ENCODE peak calls at places on chromosomes 13 and 19, in ten cellular contexts. U is astrocyte of the spinal cord, H is spleen, W is lower leg skin, I is A549, V is mucosa of descending colon, G is neural crest cell, A is HFFc6, T is tibial artery, N is omental fat pad. M is an unnamed sample.

GRCh38 chr13:26440111-26440510 is 117.4 kb upstream of the WASF3 start:
- DNase-seq in U (no peak), H (no peak), W (no peak), I (no peak), V (no peak), G (no peak), A (peak), T (no peak), N (no peak), M (no peak)

GRCh38 chr19:15935167-15935702 is 906 bp upstream of the CYP4F11 start:
- DNase-seq in U (no peak), H (no peak), W (no peak), I (peak), V (no peak), G (no peak), A (no peak), T (no peak), N (no peak), M (no peak)

GRCh38 chr19:33399081-33399744 is 25.7 kb downstream of the CEBPG start:
- DNase-seq in U (no peak), H (peak), W (peak), I (no peak), V (no peak), G (no peak), A (no peak), T (peak), N (no peak), M (no peak)

GRCh38 chr19:41706741-41707501 is 1.5 kb upstream of the CEACAM5 start:
- DNase-seq in U (no peak), H (peak), W (peak), I (peak), V (peak), G (no peak), A (peak), T (no peak), N (no peak), M (no peak)

GRCh38 chr13:48496796-48497195 is 36.1 kb downstream of the RCBTB2 start:
- DNase-seq in U (no peak), H (no peak), W (no peak), I (no peak), V (no peak), G (no peak), A (no peak), T (no peak), N (no peak), M (no peak)

GRCh38 chr19:31499281-31499680 is 150.0 kb upstream of the TSHZ3 start:
- DNase-seq in U (no peak), H (no peak), W (peak), I (no peak), V (no peak), G (no peak), A (no peak), T (no peak), N (no peak), M (no peak)

GRCh38 chr13:34886476-34886875 is 55.6 kb upstream of the NBEA start:
- DNase-seq in U (no peak), H (no peak), W (no peak), I (no peak), V (no peak), G (no peak), A (no peak), T (no peak), N (no peak), M (no peak)

GRCh38 chr13:51733656-51734334 is 70.2 kb downstream of the DHRS12 start:
- DNase-seq in U (no peak), H (no peak), W (no peak), I (no peak), V (no peak), G (no peak), A (peak), T (no peak), N (no peak), M (no peak)

GRCh38 chr19:49869484-49870308 is 2.3 kb upstream of the PNKP start:
- DNase-seq in U (peak), H (peak), W (peak), I (peak), V (peak), G (peak), A (peak), T (peak), N (peak), M (peak)

GRCh38 chr19:6125571-6125989 is 9.9 kb upstream of the ACSBG2 start:
- DNase-seq in U (peak), H (no peak), W (peak), I (no peak), V (peak), G (no peak), A (peak), T (peak), N (no peak), M (no peak)

GRCh38 chr13:30829145-30829544 is 76.9 kb upstream of the MEDAG start:
- DNase-seq in U (peak), H (no peak), W (no peak), I (peak), V (no peak), G (no peak), A (peak), T (no peak), N (no peak), M (no peak)

GRCh38 chr19:48660854-48661731 is 11.7 kb downstream of the NTN5 start:
- DNase-seq in U (peak), H (peak), W (peak), I (peak), V (peak), G (peak), A (peak), T (peak), N (peak), M (peak)

GRCh38 chr19:30332445-30333234 is 39.5 kb upstream of the ZNF536 start:
- DNase-seq in U (no peak), H (no peak), W (peak), I (no peak), V (no peak), G (no peak), A (no peak), T (no peak), N (no peak), M (no peak)

GRCh38 chr19:5530701-5531100 is 37.1 kb downstream of the TINCR start:
- DNase-seq in U (no peak), H (no peak), W (no peak), I (no peak), V (no peak), G (no peak), A (no peak), T (no peak), N (no peak), M (no peak)

GRCh38 chr13:52010890-52011689 is at the start of gene ATP7B:
- DNase-seq in U (peak), H (peak), W (peak), I (peak), V (peak), G (no peak), A (no peak), T (peak), N (no peak), M (no peak)

GRCh38 chr19:41398603-41399002 is 985 bp downstream of the BCKDHA start:
- DNase-seq in U (no peak), H (no peak), W (no peak), I (no peak), V (no peak), G (no peak), A (no peak), T (no peak), N (no peak), M (no peak)

GRCh38 chr19:8392017-8392591 is 1.9 kb downstream of the RAB11B start:
- DNase-seq in U (no peak), H (no peak), W (no peak), I (no peak), V (no peak), G (no peak), A (no peak), T (no peak), N (no peak), M (no peak)

GRCh38 chr19:15779756-15780476 is 7.5 kb upstream of the OR10H5 start:
- DNase-seq in U (no peak), H (no peak), W (peak), I (no peak), V (peak), G (no peak), A (no peak), T (peak), N (no peak), M (peak)

GRCh38 chr13:102295316-102296048 is 106.4 kb downstream of the FGF14 start:
- DNase-seq in U (peak), H (no peak), W (no peak), I (no peak), V (no peak), G (no peak), A (no peak), T (no peak), N (no peak), M (no peak)

GRCh38 chr13:42458193-42458592 is 115.8 kb upstream of the TNFSF11 start:
- DNase-seq in U (no peak), H (no peak), W (no peak), I (no peak), V (no peak), G (no peak), A (no peak), T (no peak), N (no peak), M (no peak)
- TF ChIP-seq CTCF in U (no peak), H (no peak), W (no peak), I (no peak), V (no peak), G (no peak), A (no peak), T (no peak), N (no peak), M (no peak)

GRCh38 chr19:35288331-35288730 is 3.6 kb upstream of the MAG start:
- DNase-seq in U (no peak), H (no peak), W (no peak), I (no peak), V (no peak), G (no peak), A (no peak), T (no peak), N (no peak), M (no peak)
- TF ChIP-seq CTCF in U (no peak), H (no peak), W (no peak), I (no peak), V (no peak), G (no peak), A (no peak), T (no peak), N (no peak), M (no peak)

GRCh38 chr19:29290853-29291252 is 77.9 kb upstream of the UQCRFS1 start:
- DNase-seq in U (no peak), H (no peak), W (no peak), I (no peak), V (no peak), G (no peak), A (no peak), T (no peak), N (no peak), M (no peak)
- TF ChIP-seq CTCF in U (no peak), H (no peak), W (no peak), I (no peak), V (no peak), G (no peak), A (no peak), T (no peak), N (no peak), M (no peak)

GRCh38 chr13:28922341-28922740 is 102.2 kb downstream of the MTUS2 start:
- DNase-seq in U (no peak), H (no peak), W (no peak), I (no peak), V (no peak), G (no peak), A (no peak), T (no peak), N (no peak), M (no peak)

DNA sequence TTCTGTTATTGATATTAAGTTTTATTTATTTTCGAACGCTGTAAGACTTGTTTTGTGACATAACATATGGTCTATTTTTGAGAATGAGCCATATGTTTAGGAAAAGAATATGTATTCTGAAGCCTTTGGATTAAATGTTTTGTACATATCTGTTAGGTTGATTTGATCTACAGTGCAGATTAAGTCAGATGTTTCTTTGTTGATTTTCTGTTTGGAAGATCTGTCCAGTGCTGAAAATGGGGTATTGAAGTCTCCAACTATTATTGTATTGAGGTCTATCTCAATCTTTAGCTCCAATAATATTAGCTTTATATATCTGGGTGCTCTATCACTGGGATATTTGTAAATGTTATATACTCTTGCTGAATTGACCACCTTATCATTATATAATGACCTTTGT is 97.9 kb downstream of the MTUS2 start:
- DNase-seq in U (no peak), H (no peak), W (no peak), I (no peak), V (no peak), G (no peak), A (no peak), T (no peak), N (no peak), M (no peak)
- TF ChIP-seq CTCF in U (no peak), H (no peak), W (no peak), I (no peak), V (no peak), G (no peak), A (no peak), T (no peak), N (no peak), M (no peak)